ENCODE peak calls at places on chromosomes 3 and 15, in seven cellular contexts. One of them, this sample, is unnamed.

GRCh38 chr3:8651418-8652322 is 7.1 kb upstream of the SSUH2 start:
- DNase-seq in stimulated activated CD8-positive, alpha-beta memory T cell treated with anti-CD3 and anti-CD28 coated beads, Interleukin-7, amount 100 ng/mL, for 1 hour: no peak
- DNase-seq in activated naive CD8-positive, alpha-beta T cell treated with anti-CD3 and anti-CD28 coated beads for 36 hours: no peak
- DNase-seq in astrocyte of the spinal cord: no peak
- DNase-seq in neural crest cell: no peak
- DNase-seq in retina: no peak
- DNase-seq in OCI-LY7: no peak
- DNase-seq in this sample: no peak

GRCh38 chr15:25172691-25173090 is 217.9 kb downstream of the SNRPN start:
- DNase-seq in retina: no peak
- DNase-seq in OCI-LY7: no peak
- DNase-seq in astrocyte of the spinal cord: no peak
- DNase-seq in activated naive CD8-positive, alpha-beta T cell treated with anti-CD3 and anti-CD28 coated beads for 36 hours: no peak
- DNase-seq in neural crest cell: no peak
- DNase-seq in stimulated activated CD8-positive, alpha-beta memory T cell treated with anti-CD3 and anti-CD28 coated beads, Interleukin-7, amount 100 ng/mL, for 1 hour: no peak
- DNase-seq in this sample: no peak

GRCh38 chr15:88396382-88396781 is 70.8 kb downstream of the MRPL46 start:
- DNase-seq in activated naive CD8-positive, alpha-beta T cell treated with anti-CD3 and anti-CD28 coated beads for 36 hours: no peak
- DNase-seq in retina: peak
- DNase-seq in OCI-LY7: no peak
- DNase-seq in neural crest cell: no peak
- DNase-seq in astrocyte of the spinal cord: no peak
- DNase-seq in stimulated activated CD8-positive, alpha-beta memory T cell treated with anti-CD3 and anti-CD28 coated beads, Interleukin-7, amount 100 ng/mL, for 1 hour: no peak
- DNase-seq in this sample: no peak

GRCh38 chr15:77577350-77577749 is 55.4 kb downstream of the LINGO1 start:
- DNase-seq in retina: peak
- DNase-seq in stimulated activated CD8-positive, alpha-beta memory T cell treated with anti-CD3 and anti-CD28 coated beads, Interleukin-7, amount 100 ng/mL, for 1 hour: no peak
- DNase-seq in astrocyte of the spinal cord: no peak
- DNase-seq in neural crest cell: no peak
- DNase-seq in OCI-LY7: no peak
- DNase-seq in activated naive CD8-positive, alpha-beta T cell treated with anti-CD3 and anti-CD28 coated beads for 36 hours: no peak
- DNase-seq in this sample: no peak

GRCh38 chr3:59143447-59143846 is 93.6 kb upstream of the CFAP20DC start:
- DNase-seq in OCI-LY7: no peak
- DNase-seq in stimulated activated CD8-positive, alpha-beta memory T cell treated with anti-CD3 and anti-CD28 coated beads, Interleukin-7, amount 100 ng/mL, for 1 hour: no peak
- DNase-seq in retina: no peak
- DNase-seq in neural crest cell: no peak
- DNase-seq in activated naive CD8-positive, alpha-beta T cell treated with anti-CD3 and anti-CD28 coated beads for 36 hours: no peak
- DNase-seq in astrocyte of the spinal cord: no peak
- DNase-seq in this sample: no peak

GRCh38 chr3:77407454-77407853 is 367.6 kb downstream of the ROBO2 start:
- DNase-seq in retina: no peak
- DNase-seq in OCI-LY7: no peak
- DNase-seq in stimulated activated CD8-positive, alpha-beta memory T cell treated with anti-CD3 and anti-CD28 coated beads, Interleukin-7, amount 100 ng/mL, for 1 hour: no peak
- DNase-seq in astrocyte of the spinal cord: no peak
- DNase-seq in activated naive CD8-positive, alpha-beta T cell treated with anti-CD3 and anti-CD28 coated beads for 36 hours: no peak
- DNase-seq in neural crest cell: no peak
- DNase-seq in this sample: no peak

GRCh38 chr3:142972092-142972753 is 8.7 kb upstream of the PAQR9 start:
- DNase-seq in activated naive CD8-positive, alpha-beta T cell treated with anti-CD3 and anti-CD28 coated beads for 36 hours: no peak
- DNase-seq in astrocyte of the spinal cord: no peak
- DNase-seq in stimulated activated CD8-positive, alpha-beta memory T cell treated with anti-CD3 and anti-CD28 coated beads, Interleukin-7, amount 100 ng/mL, for 1 hour: no peak
- DNase-seq in neural crest cell: no peak
- DNase-seq in OCI-LY7: no peak
- DNase-seq in retina: no peak
- DNase-seq in this sample: no peak

GRCh38 chr15:101652783-101653430 is 726 bp upstream of the TM2D3 start:
- DNase-seq in OCI-LY7: no peak
- DNase-seq in activated naive CD8-positive, alpha-beta T cell treated with anti-CD3 and anti-CD28 coated beads for 36 hours: peak
- DNase-seq in stimulated activated CD8-positive, alpha-beta memory T cell treated with anti-CD3 and anti-CD28 coated beads, Interleukin-7, amount 100 ng/mL, for 1 hour: no peak
- DNase-seq in retina: no peak
- DNase-seq in neural crest cell: no peak
- DNase-seq in astrocyte of the spinal cord: no peak
- DNase-seq in this sample: no peak

GRCh38 chr15:76953913-76954312 is 22.4 kb downstream of the RCN2 start:
- DNase-seq in retina: no peak
- DNase-seq in astrocyte of the spinal cord: no peak
- DNase-seq in stimulated activated CD8-positive, alpha-beta memory T cell treated with anti-CD3 and anti-CD28 coated beads, Interleukin-7, amount 100 ng/mL, for 1 hour: no peak
- DNase-seq in OCI-LY7: no peak
- DNase-seq in activated naive CD8-positive, alpha-beta T cell treated with anti-CD3 and anti-CD28 coated beads for 36 hours: no peak
- DNase-seq in neural crest cell: no peak
- DNase-seq in this sample: no peak